ENCODE peak calls at places on chromosomes 7 and 10, in nine cellular contexts. One of them, this sample, is unnamed.

GRCh38 chr10:43124574-43125273 is 13.5 kb upstream of the CSGALNACT2 start:
- DNase-seq in fibroblast of lung: no peak
- DNase-seq in skeletal muscle cell: no peak
- DNase-seq in colonic mucosa: no peak
- DNase-seq in effector memory CD4-positive, alpha-beta T cell: no peak
- DNase-seq in mucosa of descending colon: peak
- DNase-seq in lower leg skin: peak
- DNase-seq in breast epithelium: no peak
- DNase-seq in choroid plexus epithelial cell: no peak
- DNase-seq in this sample: no peak

GRCh38 chr10:61754553-61755540 is 92.1 kb downstream of the CABCOCO1 start:
- DNase-seq in fibroblast of lung: no peak
- DNase-seq in skeletal muscle cell: no peak
- DNase-seq in colonic mucosa: no peak
- DNase-seq in effector memory CD4-positive, alpha-beta T cell: no peak
- DNase-seq in mucosa of descending colon: no peak
- DNase-seq in lower leg skin: no peak
- DNase-seq in breast epithelium: no peak
- DNase-seq in choroid plexus epithelial cell: no peak
- DNase-seq in this sample: no peak

GRCh38 chr7:5448378-5449042 is 24.9 kb upstream of the TNRC18 start:
- DNase-seq in fibroblast of lung: no peak
- DNase-seq in skeletal muscle cell: no peak
- DNase-seq in colonic mucosa: no peak
- DNase-seq in effector memory CD4-positive, alpha-beta T cell: no peak
- DNase-seq in mucosa of descending colon: no peak
- DNase-seq in lower leg skin: no peak
- DNase-seq in breast epithelium: peak
- DNase-seq in choroid plexus epithelial cell: no peak
- DNase-seq in this sample: no peak

GRCh38 chr10:3959370-3960266 is 174.6 kb upstream of the KLF6 start:
- DNase-seq in fibroblast of lung: no peak
- DNase-seq in skeletal muscle cell: no peak
- DNase-seq in colonic mucosa: no peak
- DNase-seq in effector memory CD4-positive, alpha-beta T cell: no peak
- DNase-seq in mucosa of descending colon: no peak
- DNase-seq in lower leg skin: no peak
- DNase-seq in breast epithelium: no peak
- DNase-seq in choroid plexus epithelial cell: no peak
- DNase-seq in this sample: no peak

GRCh38 chr7:138865843-138866242 is 67.8 kb upstream of the ATP6V0A4 start:
- DNase-seq in fibroblast of lung: no peak
- DNase-seq in skeletal muscle cell: no peak
- DNase-seq in colonic mucosa: no peak
- DNase-seq in effector memory CD4-positive, alpha-beta T cell: peak
- DNase-seq in mucosa of descending colon: no peak
- DNase-seq in lower leg skin: no peak
- DNase-seq in breast epithelium: no peak
- DNase-seq in choroid plexus epithelial cell: peak
- DNase-seq in this sample: peak

GRCh38 chr7:151632750-151633515 is 113.2 kb upstream of the RHEB start:
- DNase-seq in fibroblast of lung: peak
- DNase-seq in skeletal muscle cell: no peak
- DNase-seq in colonic mucosa: peak
- DNase-seq in effector memory CD4-positive, alpha-beta T cell: peak
- DNase-seq in mucosa of descending colon: peak
- DNase-seq in lower leg skin: peak
- DNase-seq in breast epithelium: peak
- DNase-seq in choroid plexus epithelial cell: peak
- DNase-seq in this sample: peak

GRCh38 chr7:79709574-79710409 is 256.3 kb upstream of the MAGI2 start:
- DNase-seq in fibroblast of lung: peak
- DNase-seq in skeletal muscle cell: peak
- DNase-seq in colonic mucosa: peak
- DNase-seq in effector memory CD4-positive, alpha-beta T cell: no peak
- DNase-seq in mucosa of descending colon: no peak
- DNase-seq in lower leg skin: no peak
- DNase-seq in breast epithelium: no peak
- DNase-seq in choroid plexus epithelial cell: peak
- DNase-seq in this sample: peak

GRCh38 chr7:96973986-96974385 is 31.4 kb upstream of the DLX6 start:
- DNase-seq in fibroblast of lung: no peak
- DNase-seq in skeletal muscle cell: no peak
- DNase-seq in colonic mucosa: no peak
- DNase-seq in effector memory CD4-positive, alpha-beta T cell: no peak
- DNase-seq in mucosa of descending colon: no peak
- DNase-seq in lower leg skin: no peak
- DNase-seq in breast epithelium: no peak
- DNase-seq in choroid plexus epithelial cell: peak
- DNase-seq in this sample: peak

GRCh38 chr7:7157177-7157886 is 25.0 kb upstream of the C1GALT1 start:
- DNase-seq in fibroblast of lung: peak
- DNase-seq in skeletal muscle cell: peak
- DNase-seq in colonic mucosa: no peak
- DNase-seq in effector memory CD4-positive, alpha-beta T cell: peak
- DNase-seq in mucosa of descending colon: no peak
- DNase-seq in lower leg skin: no peak
- DNase-seq in breast epithelium: no peak
- DNase-seq in choroid plexus epithelial cell: peak
- DNase-seq in this sample: peak

GRCh38 chr10:80509403-80510161 is 28.1 kb upstream of the SH2D4B start:
- DNase-seq in fibroblast of lung: peak
- DNase-seq in skeletal muscle cell: no peak
- DNase-seq in colonic mucosa: no peak
- DNase-seq in effector memory CD4-positive, alpha-beta T cell: no peak
- DNase-seq in mucosa of descending colon: no peak
- DNase-seq in lower leg skin: no peak
- DNase-seq in breast epithelium: no peak
- DNase-seq in choroid plexus epithelial cell: peak
- DNase-seq in this sample: peak

GRCh38 chr10:16905304-16905703 is 88.1 kb upstream of the RSU1 start:
- DNase-seq in fibroblast of lung: peak
- DNase-seq in skeletal muscle cell: peak
- DNase-seq in colonic mucosa: no peak
- DNase-seq in effector memory CD4-positive, alpha-beta T cell: no peak
- DNase-seq in mucosa of descending colon: no peak
- DNase-seq in lower leg skin: no peak
- DNase-seq in breast epithelium: no peak
- DNase-seq in choroid plexus epithelial cell: no peak
- DNase-seq in this sample: no peak

GRCh38 chr10:13529714-13529973 is 830 bp upstream of the BEND7 start:
- DNase-seq in fibroblast of lung: no peak
- DNase-seq in skeletal muscle cell: no peak
- DNase-seq in colonic mucosa: no peak
- DNase-seq in effector memory CD4-positive, alpha-beta T cell: no peak
- DNase-seq in mucosa of descending colon: no peak
- DNase-seq in lower leg skin: no peak
- DNase-seq in breast epithelium: no peak
- DNase-seq in choroid plexus epithelial cell: no peak
- DNase-seq in this sample: no peak

GRCh38 chr7:100539436-100540006 is 518 bp downstream of the AGFG2 start:
- DNase-seq in fibroblast of lung: no peak
- DNase-seq in skeletal muscle cell: no peak
- DNase-seq in colonic mucosa: no peak
- DNase-seq in effector memory CD4-positive, alpha-beta T cell: no peak
- DNase-seq in mucosa of descending colon: no peak
- DNase-seq in lower leg skin: peak
- DNase-seq in breast epithelium: no peak
- DNase-seq in choroid plexus epithelial cell: no peak
- DNase-seq in this sample: no peak

GRCh38 chr7:155002411-155003214 is at the start of gene PAXIP1:
- DNase-seq in fibroblast of lung: no peak
- DNase-seq in skeletal muscle cell: no peak
- DNase-seq in colonic mucosa: no peak
- DNase-seq in effector memory CD4-positive, alpha-beta T cell: peak
- DNase-seq in mucosa of descending colon: peak
- DNase-seq in lower leg skin: no peak
- DNase-seq in breast epithelium: no peak
- DNase-seq in choroid plexus epithelial cell: no peak
- DNase-seq in this sample: peak

GRCh38 chr7:42746226-42746625 is 165.6 kb downstream of the C7orf25 start:
- DNase-seq in fibroblast of lung: no peak
- DNase-seq in skeletal muscle cell: no peak
- DNase-seq in colonic mucosa: no peak
- DNase-seq in effector memory CD4-positive, alpha-beta T cell: no peak
- DNase-seq in mucosa of descending colon: no peak
- DNase-seq in lower leg skin: no peak
- DNase-seq in breast epithelium: no peak
- DNase-seq in choroid plexus epithelial cell: peak
- DNase-seq in this sample: no peak

GRCh38 chr10:117373848-117374505 is 1.3 kb downstream of the PDZD8 start:
- DNase-seq in fibroblast of lung: peak
- DNase-seq in skeletal muscle cell: no peak
- DNase-seq in colonic mucosa: peak
- DNase-seq in effector memory CD4-positive, alpha-beta T cell: peak
- DNase-seq in mucosa of descending colon: peak
- DNase-seq in lower leg skin: peak
- DNase-seq in breast epithelium: peak
- DNase-seq in choroid plexus epithelial cell: peak
- DNase-seq in this sample: peak

GRCh38 chr7:149722356-149722957 is 50.9 kb downstream of the ZNF467 start:
- DNase-seq in fibroblast of lung: no peak
- DNase-seq in skeletal muscle cell: no peak
- DNase-seq in colonic mucosa: no peak
- DNase-seq in effector memory CD4-positive, alpha-beta T cell: no peak
- DNase-seq in mucosa of descending colon: no peak
- DNase-seq in lower leg skin: no peak
- DNase-seq in breast epithelium: no peak
- DNase-seq in choroid plexus epithelial cell: no peak
- DNase-seq in this sample: no peak

GRCh38 chr7:116782177-116782711 is 80.1 kb upstream of the CAPZA2 start:
- DNase-seq in fibroblast of lung: peak
- DNase-seq in skeletal muscle cell: peak
- DNase-seq in colonic mucosa: no peak
- DNase-seq in effector memory CD4-positive, alpha-beta T cell: no peak
- DNase-seq in mucosa of descending colon: no peak
- DNase-seq in lower leg skin: no peak
- DNase-seq in breast epithelium: no peak
- DNase-seq in choroid plexus epithelial cell: peak
- DNase-seq in this sample: peak

GRCh38 chr10:72935358-72935757 is 19.2 kb downstream of the PLA2G12B start:
- DNase-seq in fibroblast of lung: peak
- DNase-seq in skeletal muscle cell: peak
- DNase-seq in colonic mucosa: no peak
- DNase-seq in effector memory CD4-positive, alpha-beta T cell: no peak
- DNase-seq in mucosa of descending colon: no peak
- DNase-seq in lower leg skin: no peak
- DNase-seq in breast epithelium: no peak
- DNase-seq in choroid plexus epithelial cell: no peak
- DNase-seq in this sample: peak

GRCh38 chr7:11120675-11121220 is 147.1 kb downstream of the PHF14 start:
- DNase-seq in fibroblast of lung: no peak
- DNase-seq in skeletal muscle cell: no peak
- DNase-seq in colonic mucosa: no peak
- DNase-seq in effector memory CD4-positive, alpha-beta T cell: no peak
- DNase-seq in mucosa of descending colon: no peak
- DNase-seq in lower leg skin: no peak
- DNase-seq in breast epithelium: no peak
- DNase-seq in choroid plexus epithelial cell: no peak
- DNase-seq in this sample: no peak

GRCh38 chr10:133334495-133335237 is 2.0 kb downstream of the CALY start:
- DNase-seq in fibroblast of lung: no peak
- DNase-seq in skeletal muscle cell: no peak
- DNase-seq in colonic mucosa: no peak
- DNase-seq in effector memory CD4-positive, alpha-beta T cell: no peak
- DNase-seq in mucosa of descending colon: no peak
- DNase-seq in lower leg skin: no peak
- DNase-seq in breast epithelium: no peak
- DNase-seq in choroid plexus epithelial cell: peak
- DNase-seq in this sample: no peak
- H3K4me3 ChIP-seq in fibroblast of lung: no peak
- H3K4me3 ChIP-seq in skeletal muscle cell: peak
- H3K4me3 ChIP-seq in colonic mucosa: peak
- H3K4me3 ChIP-seq in effector memory CD4-positive, alpha-beta T cell: peak
- H3K4me3 ChIP-seq in mucosa of descending colon: no peak
- H3K4me3 ChIP-seq in lower leg skin: no peak
- H3K4me3 ChIP-seq in breast epithelium: peak
- H3K4me3 ChIP-seq in choroid plexus epithelial cell: peak
- H3K4me3 ChIP-seq in this sample: peak

GRCh38 chr10:34979938-34980337 is 110.2 kb downstream of the CUL2 start:
- DNase-seq in fibroblast of lung: no peak
- DNase-seq in skeletal muscle cell: no peak
- DNase-seq in colonic mucosa: no peak
- DNase-seq in effector memory CD4-positive, alpha-beta T cell: no peak
- DNase-seq in mucosa of descending colon: no peak
- DNase-seq in lower leg skin: no peak
- DNase-seq in breast epithelium: no peak
- DNase-seq in choroid plexus epithelial cell: no peak
- DNase-seq in this sample: no peak
- H3K4me3 ChIP-seq in fibroblast of lung: no peak
- H3K4me3 ChIP-seq in skeletal muscle cell: no peak
- H3K4me3 ChIP-seq in colonic mucosa: no peak
- H3K4me3 ChIP-seq in effector memory CD4-positive, alpha-beta T cell: no peak
- H3K4me3 ChIP-seq in mucosa of descending colon: no peak
- H3K4me3 ChIP-seq in lower leg skin: no peak
- H3K4me3 ChIP-seq in breast epithelium: no peak
- H3K4me3 ChIP-seq in choroid plexus epithelial cell: no peak
- H3K4me3 ChIP-seq in this sample: no peak

GRCh38 chr10:131946321-131946751 is 35.4 kb downstream of the BNIP3 start:
- DNase-seq in fibroblast of lung: peak
- DNase-seq in skeletal muscle cell: peak
- DNase-seq in colonic mucosa: no peak
- DNase-seq in effector memory CD4-positive, alpha-beta T cell: no peak
- DNase-seq in mucosa of descending colon: no peak
- DNase-seq in lower leg skin: peak
- DNase-seq in breast epithelium: peak
- DNase-seq in choroid plexus epithelial cell: peak
- DNase-seq in this sample: peak
- H3K4me3 ChIP-seq in fibroblast of lung: no peak
- H3K4me3 ChIP-seq in skeletal muscle cell: no peak
- H3K4me3 ChIP-seq in colonic mucosa: no peak
- H3K4me3 ChIP-seq in effector memory CD4-positive, alpha-beta T cell: no peak
- H3K4me3 ChIP-seq in mucosa of descending colon: no peak
- H3K4me3 ChIP-seq in lower leg skin: no peak
- H3K4me3 ChIP-seq in breast epithelium: no peak
- H3K4me3 ChIP-seq in choroid plexus epithelial cell: no peak
- H3K4me3 ChIP-seq in this sample: no peak

GRCh38 chr10:5708356-5708755 is 23.7 kb downstream of the TASOR2 start:
- DNase-seq in fibroblast of lung: no peak
- DNase-seq in skeletal muscle cell: no peak
- DNase-seq in colonic mucosa: no peak
- DNase-seq in effector memory CD4-positive, alpha-beta T cell: no peak
- DNase-seq in mucosa of descending colon: no peak
- DNase-seq in lower leg skin: no peak
- DNase-seq in breast epithelium: no peak
- DNase-seq in choroid plexus epithelial cell: no peak
- DNase-seq in this sample: no peak

GRCh38 chr10:5711637-5712036 is 27.0 kb downstream of the TASOR2 start:
- DNase-seq in fibroblast of lung: no peak
- DNase-seq in skeletal muscle cell: no peak
- DNase-seq in colonic mucosa: no peak
- DNase-seq in effector memory CD4-positive, alpha-beta T cell: no peak
- DNase-seq in mucosa of descending colon: no peak
- DNase-seq in lower leg skin: no peak
- DNase-seq in breast epithelium: no peak
- DNase-seq in choroid plexus epithelial cell: no peak
- DNase-seq in this sample: no peak

GRCh38 chr10:5709865-5710264 is 25.2 kb downstream of the TASOR2 start:
- DNase-seq in fibroblast of lung: no peak
- DNase-seq in skeletal muscle cell: no peak
- DNase-seq in colonic mucosa: no peak
- DNase-seq in effector memory CD4-positive, alpha-beta T cell: no peak
- DNase-seq in mucosa of descending colon: no peak
- DNase-seq in lower leg skin: no peak
- DNase-seq in breast epithelium: no peak
- DNase-seq in choroid plexus epithelial cell: no peak
- DNase-seq in this sample: no peak

GRCh38 chr10:5710854-5711253 is 26.2 kb downstream of the TASOR2 start:
- DNase-seq in fibroblast of lung: peak
- DNase-seq in skeletal muscle cell: no peak
- DNase-seq in colonic mucosa: no peak
- DNase-seq in effector memory CD4-positive, alpha-beta T cell: no peak
- DNase-seq in mucosa of descending colon: no peak
- DNase-seq in lower leg skin: no peak
- DNase-seq in breast epithelium: no peak
- DNase-seq in choroid plexus epithelial cell: no peak
- DNase-seq in this sample: no peak
- H3K4me3 ChIP-seq in fibroblast of lung: no peak
- H3K4me3 ChIP-seq in skeletal muscle cell: no peak
- H3K4me3 ChIP-seq in colonic mucosa: peak
- H3K4me3 ChIP-seq in effector memory CD4-positive, alpha-beta T cell: peak
- H3K4me3 ChIP-seq in mucosa of descending colon: no peak
- H3K4me3 ChIP-seq in lower leg skin: no peak
- H3K4me3 ChIP-seq in breast epithelium: no peak
- H3K4me3 ChIP-seq in choroid plexus epithelial cell: no peak
- H3K4me3 ChIP-seq in this sample: peak

This sample was measured in fibroblast of pulmonary artery.